ENCODE peak calls at places on chromosomes 3 and 15, in ten cellular contexts. K is activated T-cell treated with anti-CD3 and anti-CD28 coated beads, Interleukin-2, amount 50 U/mL, for 72 hours; X is NCI-H1694; A is T-helper 9 cell; E is OCI-LY7; H is T-cell; O is NCI-H748 treated with DMSO at 0.1 percent for 48 hours; Z is activated naive CD4-positive, alpha-beta T cell treated with anti-CD3 and anti-CD28 coated beads, Interleukin-2, amount 10 ng/mL, durations not matched to agents 7 days and 5 days; I is A549; Y is naive thymus-derived CD8-positive, alpha-beta T cell. P is an unnamed sample.

GRCh38 chr3:151290673-151291072 is 12.3 kb upstream of the P2RY14 start:
- DNase-seq in K (no peak), X (peak), A (no peak), E (no peak), H (no peak), O (no peak), Z (no peak), I (peak), Y (no peak), P (peak)

GRCh38 chr3:118292841-118293240 is 741.8 kb downstream of the IGSF11 start:
- DNase-seq in K (no peak), X (no peak), A (no peak), E (no peak), H (no peak), O (no peak), Z (no peak), I (no peak), Y (no peak), P (no peak)

GRCh38 chr3:190701096-190701532 is 161.4 kb downstream of the GMNC start:
- DNase-seq in K (peak), X (no peak), A (no peak), E (peak), H (no peak), O (no peak), Z (no peak), I (peak), Y (no peak), P (peak)

GRCh38 chr3:194888916-194889315 is 203.2 kb downstream of the FAM43A start:
- DNase-seq in K (no peak), X (no peak), A (no peak), E (no peak), H (no peak), O (no peak), Z (no peak), I (no peak), Y (no peak), P (no peak)

GRCh38 chr3:117105650-117106049 is 396.1 kb downstream of the TUSC7 start:
- DNase-seq in K (no peak), X (no peak), A (no peak), E (no peak), H (no peak), O (no peak), Z (no peak), I (no peak), Y (no peak), P (no peak)

GRCh38 chr3:159643406-159643805 is 345.2 kb upstream of the IL12A start:
- DNase-seq in K (no peak), X (no peak), A (no peak), E (no peak), H (no peak), O (no peak), Z (no peak), I (no peak), Y (no peak), P (no peak)

GRCh38 chr3:128068156-128068620 is 16.0 kb downstream of the SEC61A1 start:
- DNase-seq in K (peak), X (peak), A (no peak), E (peak), H (no peak), O (no peak), Z (peak), I (peak), Y (no peak), P (peak)

GRCh38 chr15:29871401-29871800 is 49.1 kb upstream of the TJP1 start:
- DNase-seq in K (no peak), X (no peak), A (no peak), E (no peak), H (no peak), O (no peak), Z (no peak), I (no peak), Y (no peak), P (no peak)

GRCh38 chr15:100206643-100207042 is 135.1 kb downstream of the ADAMTS17 start:
- DNase-seq in K (no peak), X (no peak), A (no peak), E (no peak), H (no peak), O (no peak), Z (no peak), I (no peak), Y (no peak), P (no peak)

GRCh38 chr3:106397004-106397403 is 528.2 kb upstream of the CBLB start:
- DNase-seq in K (no peak), X (no peak), A (no peak), E (no peak), H (no peak), O (no peak), Z (no peak), I (no peak), Y (no peak), P (no peak)

GRCh38 chr3:54047568-54047967 is 74.8 kb upstream of the CACNA2D3 start:
- DNase-seq in K (no peak), X (no peak), A (no peak), E (no peak), H (no peak), O (no peak), Z (no peak), I (no peak), Y (no peak), P (no peak)

GRCh38 chr3:129756871-129757270 is 136.6 kb downstream of the TMCC1 start:
- DNase-seq in K (no peak), X (no peak), A (no peak), E (no peak), H (no peak), O (no peak), Z (no peak), I (no peak), Y (no peak), P (no peak)

GRCh38 chr15:77634266-77634962 is 1.7 kb upstream of the LINGO1 start:
- DNase-seq in K (peak), X (peak), A (peak), E (peak), H (peak), O (peak), Z (peak), I (peak), Y (no peak), P (peak)

GRCh38 chr3:57006949-57007419 is 53.5 kb upstream of the SPATA12 start:
- DNase-seq in K (no peak), X (no peak), A (no peak), E (peak), H (no peak), O (no peak), Z (no peak), I (no peak), Y (no peak), P (peak)

GRCh38 chr15:63212050-63212973 is 22.9 kb downstream of the RAB8B start:
- DNase-seq in K (no peak), X (no peak), A (no peak), E (no peak), H (no peak), O (no peak), Z (no peak), I (no peak), Y (no peak), P (no peak)

P was measured in ACHN.